ENCODE peak calls at places on chromosome 16, in six cellular contexts. W, O, B, Y, P and D are unnamed samples. For H3K36me3, the result is how much of the 10 kb centered on the place peaks cover.

GRCh38 chr16:12150600-12150999 is 174.1 kb downstream of the SNX29 start:
- DNase-seq in O (no peak), B (no peak), P (no peak), Y (no peak), W (no peak), D (no peak)

GRCh38 chr16:12468552-12468951 is 335.1 kb downstream of the CPPED1 start:
- DNase-seq in P (no peak), O (no peak), B (no peak), Y (no peak), W (no peak), D (no peak)

GRCh38 chr16:58638148-58639036 is 8.8 kb upstream of the CNOT1 start:
- DNase-seq in W (peak), Y (peak), O (peak), P (no peak), B (no peak), D (peak)

GRCh38 chr16:88619859-88620655 is 18.3 kb upstream of the IL17C start:
- DNase-seq in W (peak), Y (no peak), O (no peak), P (no peak), B (no peak), D (no peak)

GRCh38 chr16:2194852-2195315 is 1.5 kb downstream of the CASKIN1 start:
- DNase-seq in B (no peak), P (peak), Y (no peak), O (no peak), W (peak), D (no peak)

GRCh38 chr16:51390877-51391276 is 239.8 kb upstream of the SALL1 start:
- DNase-seq in B (no peak), P (no peak), Y (no peak), W (no peak), O (no peak), D (no peak)

GRCh38 chr16:74922150-74923138 is 62.5 kb downstream of the WDR59 start:
- DNase-seq in B (no peak), O (no peak), P (no peak), W (peak), Y (no peak), D (no peak)

GRCh38 chr16:20388854-20389253 is 15.7 kb downstream of the PDILT start:
- DNase-seq in W (no peak), O (no peak), Y (no peak), P (no peak), B (no peak), D (no peak)

GRCh38 chr16:65106792-65107191 is 15.1 kb downstream of the CDH11 start:
- DNase-seq in Y (no peak), B (no peak), W (no peak), O (no peak), P (no peak), D (no peak)

DNA sequence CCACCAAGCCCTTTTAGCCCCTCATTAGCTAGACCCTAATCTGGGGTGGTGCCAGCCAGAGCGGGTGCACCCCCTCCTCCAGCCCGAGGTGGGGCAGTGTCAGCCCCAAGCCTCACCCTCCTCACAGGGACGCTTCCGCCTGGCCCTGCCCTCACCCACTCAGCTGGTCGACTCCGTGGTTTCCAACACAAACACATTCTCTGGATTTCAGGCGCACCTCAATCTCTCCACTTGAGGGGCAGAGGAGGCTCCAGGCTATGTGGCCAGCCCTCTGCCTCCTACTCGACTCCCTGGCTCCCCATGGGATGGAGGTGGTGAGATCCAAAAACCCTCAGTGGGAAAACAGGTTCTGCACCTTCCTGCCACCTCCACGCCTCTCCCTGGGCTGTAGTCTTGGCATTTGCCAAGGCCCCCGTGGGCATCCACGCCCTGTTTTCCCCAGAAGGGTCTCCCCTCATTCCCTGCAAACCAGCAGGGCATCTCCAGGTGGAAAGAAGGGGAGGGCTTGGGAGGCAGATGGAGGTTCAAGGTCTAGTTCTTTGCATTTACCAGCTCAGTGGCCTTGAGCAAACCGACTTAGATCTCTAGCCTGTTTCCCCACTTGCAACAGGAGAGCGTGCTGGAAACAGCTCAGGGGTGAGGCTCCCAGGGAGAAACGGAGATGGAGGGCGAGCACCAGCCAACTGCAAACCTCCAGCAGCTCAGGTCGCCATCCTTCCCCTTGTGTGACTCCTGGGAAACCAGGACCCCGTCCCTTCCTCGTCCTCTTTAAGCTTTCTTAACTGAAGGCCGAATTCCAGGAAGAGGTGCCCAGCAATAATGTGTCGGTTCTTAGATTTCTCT is 1.7 kb downstream of the EMP2 start:
- DNase-seq in P (peak), O (no peak), B (peak), Y (no peak), W (no peak), D (no peak)
- TF ChIP-seq CTCF in P (no peak), O (no peak), B (peak), Y (no peak), W (no peak), D (no peak)

GRCh38 chr16:18809165-18809564 is 7.8 kb upstream of the ARL6IP1 start:
- DNase-seq in W (no peak), O (no peak), Y (no peak), P (no peak), B (no peak), D (no peak)

GRCh38 chr16:18816286-18816685 is 14.9 kb upstream of the ARL6IP1 start:
- DNase-seq in O (no peak), W (no peak), Y (no peak), B (no peak), P (no peak), D (no peak)

GRCh38 chr16:18811925-18812324 is 10.6 kb upstream of the ARL6IP1 start:
- DNase-seq in W (no peak), O (no peak), Y (no peak), P (no peak), B (no peak), D (no peak)
- H3K4me3 ChIP-seq in W (no peak), O (no peak), Y (no peak), P (no peak), B (no peak), D (no peak)

GRCh38 chr16:3738128-3738527 is 20.8 kb upstream of the TRAP1 start:
- DNase-seq in W (no peak), P (no peak), O (no peak), B (peak), Y (no peak), D (no peak)
- H3K36me3 ChIP-seq in W (under half), P (half or more), O (half or more), B (half or more), Y (half or more), D (half or more)

DNA sequence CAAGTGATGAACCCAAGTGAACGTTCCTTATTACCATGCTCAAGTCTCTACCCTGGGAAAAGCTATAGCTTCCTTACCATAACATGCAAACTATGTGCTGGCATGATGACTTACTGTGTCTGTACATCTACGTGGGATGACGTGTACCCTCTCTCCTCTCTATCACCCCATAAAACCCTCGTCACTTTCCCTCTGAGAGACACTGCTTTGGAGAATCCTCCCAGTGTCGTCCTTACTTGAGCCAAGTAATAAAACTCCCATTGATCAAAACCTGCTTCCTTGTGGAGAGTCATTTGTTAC is 452.1 kb downstream of the XYLT1 start:
- DNase-seq in W (no peak), P (no peak), B (no peak), Y (no peak), O (no peak), D (no peak)
- TF ChIP-seq CTCF in W (no peak), P (no peak), B (no peak), Y (no peak), O (no peak), D (no peak)

GRCh38 chr16:4329354-4329775 is 13.5 kb downstream of the GLIS2 start:
- DNase-seq in B (peak), O (no peak), W (no peak), Y (peak), P (no peak), D (no peak)

GRCh38 chr16:4327386-4327781 is 11.5 kb downstream of the GLIS2 start:
- DNase-seq in B (no peak), O (no peak), P (no peak), W (no peak), Y (peak), D (no peak)

GRCh38 chr16:4328580-4329353 is 12.9 kb downstream of the GLIS2 start:
- DNase-seq in P (peak), O (no peak), B (peak), W (no peak), Y (peak), D (no peak)

GRCh38 chr16:4330277-4330882 is 14.5 kb downstream of the GLIS2 start:
- DNase-seq in W (peak), O (peak), B (peak), Y (peak), P (peak), D (no peak)

GRCh38 chr16:4327782-4328579 is 12.1 kb downstream of the GLIS2 start:
- DNase-seq in O (peak), B (peak), W (peak), Y (peak), P (peak), D (no peak)
- H3K4me3 ChIP-seq in O (peak), B (peak), W (peak), Y (peak), P (peak), D (peak)